ENCODE peak calls at places on chromosomes 2 and 18, in five cellular contexts. One of them, this sample, is unnamed.
A peak's percentile ranks its signal among the peaks of the same experiment; 100 is the strongest.

GRCh38 chr18:27860701-27861107 is 316.2 kb downstream of the CDH2 start:
- DNase-seq in AG04450: no peak
- DNase-seq in nucleus accumbens: no peak
- DNase-seq in NCI-H1417 treated with DMSO at 0.1 percent for 48 hours: no peak
- DNase-seq in choroid plexus epithelial cell: peak; percentile 53
- DNase-seq in this sample: peak; percentile 36

GRCh38 chr18:42977982-42978595 is 137.4 kb downstream of the RIT2 start:
- DNase-seq in AG04450: no peak
- DNase-seq in nucleus accumbens: no peak
- DNase-seq in NCI-H1417 treated with DMSO at 0.1 percent for 48 hours: no peak
- DNase-seq in choroid plexus epithelial cell: no peak
- DNase-seq in this sample: no peak

GRCh38 chr2:100396483-100396882 is 21.0 kb downstream of the CHST10 start:
- DNase-seq in AG04450: no peak
- DNase-seq in nucleus accumbens: no peak
- DNase-seq in NCI-H1417 treated with DMSO at 0.1 percent for 48 hours: no peak
- DNase-seq in choroid plexus epithelial cell: no peak
- DNase-seq in this sample: no peak

GRCh38 chr18:686339-687111 is 25.9 kb downstream of the ENOSF1 start:
- DNase-seq in AG04450: no peak
- DNase-seq in nucleus accumbens: no peak
- DNase-seq in NCI-H1417 treated with DMSO at 0.1 percent for 48 hours: no peak
- DNase-seq in choroid plexus epithelial cell: peak; percentile 13
- DNase-seq in this sample: no peak

GRCh38 chr2:13605266-13605665 is 888.5 kb downstream of the TRIB2 start:
- DNase-seq in AG04450: no peak
- DNase-seq in nucleus accumbens: no peak
- DNase-seq in NCI-H1417 treated with DMSO at 0.1 percent for 48 hours: no peak
- DNase-seq in choroid plexus epithelial cell: peak; percentile 8
- DNase-seq in this sample: no peak

GRCh38 chr2:191462370-191462769 is 215.6 kb upstream of the NABP1 start:
- DNase-seq in AG04450: no peak
- DNase-seq in nucleus accumbens: no peak
- DNase-seq in NCI-H1417 treated with DMSO at 0.1 percent for 48 hours: no peak
- DNase-seq in choroid plexus epithelial cell: no peak
- DNase-seq in this sample: no peak

GRCh38 chr2:210169871-210170441 is 1.3 kb downstream of the KANSL1L start:
- DNase-seq in AG04450: no peak
- DNase-seq in nucleus accumbens: no peak
- DNase-seq in NCI-H1417 treated with DMSO at 0.1 percent for 48 hours: no peak
- DNase-seq in choroid plexus epithelial cell: peak; percentile 89
- DNase-seq in this sample: peak; percentile 1

GRCh38 chr2:186164325-186164724 is 321.7 kb upstream of the ZC3H15 start:
- DNase-seq in AG04450: no peak
- DNase-seq in nucleus accumbens: no peak
- DNase-seq in NCI-H1417 treated with DMSO at 0.1 percent for 48 hours: no peak
- DNase-seq in choroid plexus epithelial cell: no peak
- DNase-seq in this sample: no peak

GRCh38 chr2:224946911-224947310 is 95.4 kb downstream of the DOCK10 start:
- DNase-seq in AG04450: no peak
- DNase-seq in nucleus accumbens: no peak
- DNase-seq in NCI-H1417 treated with DMSO at 0.1 percent for 48 hours: no peak
- DNase-seq in choroid plexus epithelial cell: peak; percentile 84
- DNase-seq in this sample: no peak

GRCh38 chr2:214856116-214856515 is 46.6 kb upstream of the BARD1 start:
- DNase-seq in AG04450: peak; percentile 1
- DNase-seq in nucleus accumbens: no peak
- DNase-seq in NCI-H1417 treated with DMSO at 0.1 percent for 48 hours: no peak
- DNase-seq in choroid plexus epithelial cell: peak; percentile 29
- DNase-seq in this sample: no peak

GRCh38 chr2:44304258-44304657 is 29.0 kb downstream of the SLC3A1 start:
- DNase-seq in AG04450: no peak
- DNase-seq in nucleus accumbens: no peak
- DNase-seq in NCI-H1417 treated with DMSO at 0.1 percent for 48 hours: no peak
- DNase-seq in choroid plexus epithelial cell: no peak
- DNase-seq in this sample: no peak

GRCh38 chr2:18349421-18349820 is 211.0 kb downstream of the RDH14 start:
- DNase-seq in AG04450: no peak
- DNase-seq in nucleus accumbens: no peak
- DNase-seq in NCI-H1417 treated with DMSO at 0.1 percent for 48 hours: no peak
- DNase-seq in choroid plexus epithelial cell: peak; percentile 56
- DNase-seq in this sample: peak; percentile 11

GRCh38 chr2:157995117-157995516 is 106.6 kb upstream of the UPP2 start:
- DNase-seq in AG04450: no peak
- DNase-seq in nucleus accumbens: no peak
- DNase-seq in NCI-H1417 treated with DMSO at 0.1 percent for 48 hours: no peak
- DNase-seq in choroid plexus epithelial cell: no peak
- DNase-seq in this sample: no peak

GRCh38 chr2:153478289-153479261 is at the start of gene RPRM:
- DNase-seq in AG04450: peak; percentile 1
- DNase-seq in nucleus accumbens: no peak
- DNase-seq in NCI-H1417 treated with DMSO at 0.1 percent for 48 hours: peak; percentile 50
- DNase-seq in choroid plexus epithelial cell: peak; percentile 50
- DNase-seq in this sample: peak; percentile 73

GRCh38 chr2:158967731-158968395 is 577 bp upstream of the TANC1 start:
- DNase-seq in AG04450: no peak
- DNase-seq in nucleus accumbens: peak; percentile 44
- DNase-seq in NCI-H1417 treated with DMSO at 0.1 percent for 48 hours: no peak
- DNase-seq in choroid plexus epithelial cell: peak; percentile 56
- DNase-seq in this sample: peak; percentile 61